ENCODE peak calls at places on chromosomes 6 and 20, in eight cellular contexts. D, T, J, X, F, Q, B and C are unnamed samples.

GRCh38 chr20:63280929-63281545 is 8.4 kb downstream of the ARFGAP1 start:
- DNase-seq in T (no peak), B (peak; percentile 31), Q (no peak), F (no peak), J (no peak), X (no peak), D (no peak), C (no peak)

GRCh38 chr20:48841196-48841860 is 13.5 kb upstream of the PREX1 start:
- DNase-seq in X (no peak), T (no peak), Q (no peak), B (no peak), F (no peak), J (no peak), D (no peak), C (no peak)

GRCh38 chr6:36912583-36912982 is 26.8 kb downstream of the C6orf89 start:
- DNase-seq in X (no peak), B (no peak), Q (no peak), J (peak; percentile 73), F (peak; percentile 91), T (peak; percentile 70), D (no peak), C (peak; percentile 87)

GRCh38 chr20:56542489-56543020 is 9.5 kb downstream of the FAM209B start:
- DNase-seq in X (no peak), B (no peak), T (no peak), D (no peak), Q (no peak), F (no peak), J (no peak), C (no peak)

GRCh38 chr6:137738197-137738596 is 128.9 kb upstream of the TNFAIP3 start:
- DNase-seq in T (no peak), J (no peak), X (no peak), D (no peak), Q (no peak), B (no peak), F (peak; percentile 68), C (no peak)

GRCh38 chr6:157658301-157658700 is 164.7 kb upstream of the SNX9 start:
- DNase-seq in D (no peak), J (no peak), Q (no peak), B (no peak), T (no peak), X (no peak), F (no peak), C (no peak)

GRCh38 chr6:142671791-142672190 is 273.2 kb downstream of the HIVEP2 start:
- DNase-seq in Q (no peak), D (no peak), B (no peak), T (no peak), F (no peak), J (no peak), X (no peak), C (no peak)

GRCh38 chr6:160070831-160071230 is 50.8 kb upstream of the SLC22A1 start:
- DNase-seq in Q (no peak), T (no peak), X (no peak), B (no peak), J (no peak), F (no peak), D (no peak), C (no peak)

GRCh38 chr6:119643866-119644265 is 294.3 kb upstream of the MAN1A1 start:
- DNase-seq in T (no peak), Q (no peak), J (no peak), B (no peak), F (no peak), X (no peak), D (no peak), C (no peak)

GRCh38 chr20:63177134-63177784 is 38.7 kb downstream of the YTHDF1 start:
- DNase-seq in X (no peak), J (no peak), B (peak; percentile 28), D (peak; percentile 44), Q (no peak), F (no peak), T (no peak), C (no peak)

GRCh38 chr6:36120539-36120938 is 9.8 kb upstream of the MAPK13 start:
- DNase-seq in Q (no peak), B (peak; percentile 78), X (no peak), D (no peak), F (no peak), T (peak; percentile 58), J (no peak), C (no peak)

GRCh38 chr6:5095236-5095635 is 10.1 kb downstream of the PPP1R3G start:
- DNase-seq in J (no peak), F (no peak), Q (no peak), D (no peak), T (no peak), B (no peak), X (no peak), C (no peak)

GRCh38 chr6:52503853-52504777 is 72.7 kb downstream of the TRAM2 start:
- DNase-seq in T (no peak), J (no peak), X (no peak), F (peak; percentile 97), B (peak; percentile 57), Q (peak; percentile 97), D (peak; percentile 97), C (peak; percentile 98)

GRCh38 chr20:64254571-64255360 is 782 bp upstream of the PCMTD2 start:
- DNase-seq in F (no peak), B (peak; percentile 74), Q (no peak), X (no peak), J (peak; percentile 8), D (no peak), T (no peak), C (no peak)

GRCh38 chr6:74075323-74075722 is 379.3 kb downstream of the CD109 start:
- DNase-seq in D (peak; percentile 68), F (peak; percentile 78), J (no peak), T (no peak), X (no peak), B (peak; percentile 10), Q (no peak), C (no peak)

GRCh38 chr6:154868143-154868594 is 126.9 kb upstream of the TIAM2 start:
- DNase-seq in X (no peak), J (peak; percentile 28), T (no peak), Q (peak; percentile 55), D (no peak), F (peak; percentile 50), B (peak; percentile 78), C (peak; percentile 34)